ENCODE peak calls at places on chromosome 21, in eight cellular contexts. D is epithelial cell of esophagus, E is BE2C, F is Peyer's patch, I is cardiac fibroblast, T is fibroblast of lung, K is RWPE1, L is cardiac muscle cell. G is an unnamed sample.

GRCh38 chr21:42663860-42664535 is 10.6 kb downstream of the PDE9A start:
- DNase-seq in D (no peak), E (no peak), F (no peak), I (no peak), T (no peak), K (no peak), L (no peak), G (no peak)

GRCh38 chr21:22925032-22925431 is 1926.8 kb downstream of the NCAM2 start:
- DNase-seq in D (no peak), E (no peak), F (no peak), I (no peak), T (no peak), K (no peak), L (no peak), G (no peak)

GRCh38 chr21:37536616-37537278 is 170.2 kb downstream of the DYRK1A start:
- DNase-seq in D (no peak), E (no peak), F (no peak), I (no peak), T (no peak), K (no peak), L (peak), G (peak)

GRCh38 chr21:31991356-31992331 is 118.8 kb downstream of the HUNK start:
- DNase-seq in D (no peak), E (peak), F (no peak), I (no peak), T (no peak), K (no peak), L (no peak), G (no peak)

GRCh38 chr21:41626038-41626437 is 118.1 kb upstream of the TMPRSS2 start:
- DNase-seq in D (no peak), E (no peak), F (no peak), I (no peak), T (no peak), K (no peak), L (no peak), G (no peak)

GRCh38 chr21:31265293-31265692 is 78.8 kb downstream of the TIAM1 start:
- DNase-seq in D (no peak), E (no peak), F (no peak), I (no peak), T (peak), K (no peak), L (no peak), G (no peak)

GRCh38 chr21:29342394-29342957 is 43.8 kb downstream of the BACH1 start:
- DNase-seq in D (peak), E (no peak), F (no peak), I (peak), T (peak), K (peak), L (no peak), G (peak)

GRCh38 chr21:29152936-29153335 is 22.5 kb downstream of the MAP3K7CL start:
- DNase-seq in D (peak), E (no peak), F (no peak), I (no peak), T (peak), K (peak), L (no peak), G (peak)

GRCh38 chr21:20661745-20662470 is 336.3 kb upstream of the NCAM2 start:
- DNase-seq in D (no peak), E (no peak), F (no peak), I (no peak), T (no peak), K (no peak), L (no peak), G (no peak)

GRCh38 chr21:42526379-42526727 is 12.7 kb downstream of the SLC37A1 start:
- DNase-seq in D (no peak), E (peak), F (no peak), I (no peak), T (no peak), K (no peak), L (peak), G (no peak)

GRCh38 chr21:30255679-30256078 is 27.1 kb downstream of the KRTAP24-1 start:
- DNase-seq in D (no peak), E (no peak), F (no peak), I (no peak), T (no peak), K (no peak), L (no peak), G (no peak)

GRCh38 chr21:16534408-16535099 is 804.8 kb downstream of the USP25 start:
- DNase-seq in D (peak), E (peak), F (no peak), I (peak), T (peak), K (no peak), L (peak), G (peak)

GRCh38 chr21:17513214-17514123 is 626 bp downstream of the CXADR start:
- DNase-seq in D (peak), E (peak), F (no peak), I (peak), T (peak), K (peak), L (peak), G (peak)

DNA sequence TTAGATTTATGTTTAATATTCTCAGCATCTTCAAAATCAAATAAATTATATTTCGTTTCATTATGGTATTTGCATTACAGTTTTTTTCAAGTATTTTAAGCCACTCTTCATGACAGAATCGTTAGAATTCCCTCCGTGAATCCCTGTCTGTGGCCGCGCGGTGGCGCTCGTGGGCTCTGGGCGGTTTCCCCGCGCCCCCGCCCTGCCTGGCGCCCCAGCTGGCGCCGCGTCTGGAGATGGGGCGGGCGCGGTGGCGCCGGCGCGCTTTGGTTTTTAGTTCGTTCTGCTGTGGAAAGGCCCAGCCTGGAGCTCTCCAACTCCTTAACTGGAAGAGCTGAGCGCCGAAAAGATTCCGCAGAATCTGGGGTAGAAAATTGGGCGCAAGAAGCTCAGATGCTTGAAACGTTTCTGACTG is 25.7 kb downstream of the PRMT2 start:
- DNase-seq in D (peak), E (peak), F (no peak), I (peak), T (peak), K (peak), L (peak), G (peak)
- TF ChIP-seq CTCF in D (peak), E (peak), F (peak), I (peak), T (peak), K (peak), L (peak), G (peak)

DNA sequence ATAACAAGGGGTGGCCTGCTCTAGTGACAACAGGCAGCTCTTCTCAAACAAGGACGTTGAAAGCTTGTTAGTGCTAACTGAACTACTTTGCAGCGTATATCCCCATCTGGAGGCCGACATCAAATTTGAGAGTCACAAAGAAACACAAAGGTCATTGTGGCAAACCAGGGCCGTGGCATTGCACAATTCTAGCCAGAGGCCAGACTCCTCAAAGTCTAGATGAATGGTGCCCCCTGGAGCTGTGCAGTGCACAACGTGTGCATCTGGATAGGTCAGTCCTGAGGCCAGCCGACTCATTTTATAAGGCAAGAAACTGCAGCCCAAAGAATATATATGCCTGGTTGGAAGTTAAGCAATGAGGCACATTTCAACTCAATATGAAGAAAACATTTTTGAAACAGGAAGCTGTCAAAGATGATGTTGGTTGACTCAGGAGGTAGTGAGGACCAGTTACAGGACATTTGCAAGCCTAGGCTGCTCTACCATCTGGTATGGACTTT is 459.3 kb upstream of the RUNX1 start:
- DNase-seq in D (peak), E (no peak), F (no peak), I (peak), T (peak), K (no peak), L (no peak), G (peak)
- TF ChIP-seq CTCF in D (no peak), E (no peak), F (peak), I (peak), T (peak), K (no peak), L (peak), G (peak)

GRCh38 chr21:27219068-27219467 is 252.2 kb upstream of the ADAMTS5 start:
- DNase-seq in D (peak), E (no peak), F (no peak), I (peak), T (peak), K (no peak), L (no peak), G (peak)

GRCh38 chr21:27212444-27212843 is 245.6 kb upstream of the ADAMTS5 start:
- DNase-seq in D (no peak), E (no peak), F (no peak), I (no peak), T (no peak), K (no peak), L (no peak), G (no peak)

GRCh38 chr21:27213328-27213727 is 246.4 kb upstream of the ADAMTS5 start:
- DNase-seq in D (peak), E (no peak), F (no peak), I (peak), T (no peak), K (no peak), L (peak), G (peak)
- TF ChIP-seq CTCF in D (peak), E (peak), F (no peak), I (peak), T (peak), K (no peak), L (peak), G (no peak)

GRCh38 chr21:38699048-38699447 is 106.7 kb upstream of the ETS2 start:
- DNase-seq in D (no peak), E (no peak), F (no peak), I (no peak), T (no peak), K (no peak), L (no peak), G (peak)
- TF ChIP-seq CTCF in D (no peak), E (no peak), F (no peak), I (peak), T (peak), K (no peak), L (peak), G (peak)

DNA sequence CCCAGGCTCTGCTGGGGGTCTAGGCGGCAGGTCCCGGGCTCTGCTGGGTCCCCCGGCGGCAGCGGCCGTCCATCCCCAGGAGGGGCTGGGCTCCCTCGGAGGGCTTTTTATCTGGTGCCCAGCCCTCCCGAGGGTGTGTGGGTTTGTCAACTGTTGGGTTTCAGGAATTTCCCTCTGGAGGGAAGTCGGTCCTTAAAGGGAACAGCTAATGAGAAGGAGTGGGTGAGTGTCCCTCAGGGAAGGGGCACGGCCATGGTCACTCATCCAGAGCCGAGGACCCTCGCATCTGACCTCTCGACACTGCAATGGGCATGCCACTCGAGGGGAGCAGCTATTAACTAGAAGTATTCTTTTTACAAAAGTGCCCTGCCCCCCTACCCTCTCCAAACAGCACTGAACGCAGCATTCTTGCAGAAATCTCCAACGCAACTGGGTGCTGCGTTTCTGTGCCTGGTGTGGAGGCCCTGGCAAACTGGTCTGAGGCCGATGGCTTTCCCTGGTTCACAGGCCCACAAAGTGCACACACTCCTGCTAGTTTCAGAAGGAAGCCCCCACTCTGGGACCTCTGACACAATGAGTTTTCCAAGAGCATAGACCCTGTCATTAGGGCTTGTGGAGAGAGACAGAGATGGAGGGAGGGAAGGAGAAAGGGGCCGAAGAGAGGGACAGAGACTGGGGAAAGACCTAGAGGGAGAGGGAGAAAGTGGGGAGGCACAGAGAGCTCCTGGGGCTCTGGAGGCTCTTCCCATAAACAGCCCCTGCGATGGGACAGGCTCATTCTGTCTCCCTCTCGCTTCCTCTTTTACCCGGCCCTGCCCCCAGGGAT is 1.0 kb upstream of the TSPEAR start:
- DNase-seq in D (no peak), E (no peak), F (no peak), I (no peak), T (no peak), K (no peak), L (no peak), G (no peak)
- TF ChIP-seq CTCF in D (no peak), E (no peak), F (no peak), I (no peak), T (no peak), K (no peak), L (no peak), G (no peak)

GRCh38 chr21:45386728-45387371 is 18.1 kb upstream of the COL18A1 start:
- DNase-seq in D (peak), E (peak), F (no peak), I (peak), T (peak), K (no peak), L (no peak), G (peak)
- TF ChIP-seq CTCF in D (peak), E (no peak), F (no peak), I (peak), T (peak), K (peak), L (peak), G (peak)

DNA sequence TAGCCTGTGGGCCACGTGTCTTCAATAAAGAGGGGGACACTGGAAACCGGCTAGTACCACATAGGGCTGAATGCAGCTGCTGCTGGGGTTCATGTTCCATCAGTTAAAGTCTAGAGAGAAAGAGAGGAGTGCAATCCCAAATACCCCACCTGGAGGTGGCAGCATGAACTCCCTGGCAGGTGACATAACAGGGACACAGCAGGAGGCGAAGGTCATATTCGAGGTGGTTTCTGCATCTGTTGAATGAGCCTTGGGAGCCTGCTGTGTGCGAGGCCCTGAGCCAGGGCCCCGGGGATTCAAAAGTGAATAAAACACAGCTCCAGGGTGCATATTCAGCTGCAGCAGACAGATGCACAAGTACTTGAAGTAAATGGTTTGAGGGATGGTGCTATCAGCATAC is 456.9 kb downstream of the SETD4 start:
- DNase-seq in D (no peak), E (no peak), F (no peak), I (no peak), T (no peak), K (no peak), L (no peak), G (no peak)
- TF ChIP-seq CTCF in D (no peak), E (no peak), F (no peak), I (no peak), T (no peak), K (no peak), L (no peak), G (peak)

GRCh38 chr21:40466893-40467483 is 380.0 kb downstream of the DSCAM start:
- DNase-seq in D (peak), E (no peak), F (no peak), I (peak), T (peak), K (no peak), L (peak), G (peak)
- TF ChIP-seq CTCF in D (peak), E (no peak), F (peak), I (no peak), T (no peak), K (peak), L (no peak), G (peak)

GRCh38 chr21:34092241-34092921 is 19.0 kb downstream of the MRPS6 start:
- DNase-seq in D (no peak), E (no peak), F (no peak), I (no peak), T (no peak), K (no peak), L (peak), G (no peak)

GRCh38 chr21:34088752-34089151 is 15.4 kb downstream of the MRPS6 start:
- DNase-seq in D (no peak), E (no peak), F (no peak), I (no peak), T (no peak), K (no peak), L (no peak), G (no peak)

GRCh38 chr21:34091032-34091431 is 17.7 kb downstream of the MRPS6 start:
- DNase-seq in D (no peak), E (no peak), F (no peak), I (no peak), T (no peak), K (no peak), L (no peak), G (no peak)

GRCh38 chr21:34093083-34093482 is 19.7 kb downstream of the MRPS6 start:
- DNase-seq in D (no peak), E (no peak), F (no peak), I (no peak), T (no peak), K (no peak), L (no peak), G (no peak)

GRCh38 chr21:34091607-34092006 is 18.2 kb downstream of the MRPS6 start:
- DNase-seq in D (no peak), E (no peak), F (no peak), I (peak), T (no peak), K (no peak), L (no peak), G (no peak)
- TF ChIP-seq CTCF in D (peak), E (peak), F (no peak), I (peak), T (peak), K (peak), L (peak), G (peak)

G was measured in bronchial epithelial cell.